ENCODE peak calls at places on chromosome 11, in four cellular contexts. T, Y, N and L are unnamed samples.

GRCh38 chr11:125273519-125274000 is 109.0 kb downstream of the PKNOX2 start:
- DNase-seq in N (no peak), Y (no peak), T (no peak), L (no peak)

GRCh38 chr11:44309483-44310197 is at the start of gene ALX4:
- DNase-seq in N (no peak), T (no peak), Y (peak; percentile 58), L (no peak)

GRCh38 chr11:21723681-21724080 is 469.2 kb upstream of the ANO5 start:
- DNase-seq in T (no peak), Y (no peak), N (no peak), L (no peak)

GRCh38 chr11:19715373-19715772 is 2.7 kb downstream of the NAV2 start:
- DNase-seq in Y (no peak), N (no peak), T (peak; percentile 96), L (no peak)

GRCh38 chr11:13970986-13971385 is 8.5 kb downstream of the SPON1 start:
- DNase-seq in Y (no peak), T (peak; percentile 30), N (no peak), L (no peak)

GRCh38 chr11:11605821-11606450 is 15.9 kb downstream of the GALNT18 start:
- DNase-seq in Y (no peak), T (no peak), N (no peak), L (no peak)

GRCh38 chr11:72326151-72326842 is 82.3 kb upstream of the PHOX2A start:
- DNase-seq in Y (no peak), N (no peak), T (peak; percentile 76), L (no peak)

GRCh38 chr11:75826463-75827220 is 11.6 kb downstream of the UVRAG start:
- DNase-seq in N (no peak), Y (no peak), T (peak; percentile 54), L (no peak)

GRCh38 chr11:12952094-12952493 is 57.0 kb upstream of the RASSF10 start:
- DNase-seq in T (no peak), Y (no peak), N (no peak), L (no peak)

GRCh38 chr11:2818021-2818420 is 67.6 kb downstream of the CDKN1C start:
- DNase-seq in T (no peak), N (no peak), Y (no peak), L (no peak)

GRCh38 chr11:2819316-2819715 is 66.3 kb downstream of the CDKN1C start:
- DNase-seq in T (no peak), N (no peak), Y (no peak), L (no peak)

GRCh38 chr11:2821891-2822290 is 63.7 kb downstream of the CDKN1C start:
- DNase-seq in Y (no peak), T (no peak), N (no peak), L (no peak)

GRCh38 chr11:2818503-2818902 is 67.1 kb downstream of the CDKN1C start:
- DNase-seq in N (no peak), T (no peak), Y (no peak), L (no peak)

GRCh38 chr11:2820976-2821375 is 64.6 kb downstream of the CDKN1C start:
- DNase-seq in Y (no peak), N (no peak), T (no peak), L (no peak)
- TF ChIP-seq CTCF in Y (no peak), N (no peak), T (no peak), L (no peak)

GRCh38 chr11:92216789-92217188 is 7.8 kb upstream of the FAT3 start:
- DNase-seq in T (no peak), Y (no peak), N (no peak), L (no peak)

GRCh38 chr11:92206441-92206840 is 18.2 kb upstream of the FAT3 start:
- DNase-seq in Y (no peak), T (no peak), N (no peak), L (no peak)

GRCh38 chr11:92212530-92212929 is 12.1 kb upstream of the FAT3 start:
- DNase-seq in Y (no peak), T (no peak), N (no peak), L (no peak)

DNA sequence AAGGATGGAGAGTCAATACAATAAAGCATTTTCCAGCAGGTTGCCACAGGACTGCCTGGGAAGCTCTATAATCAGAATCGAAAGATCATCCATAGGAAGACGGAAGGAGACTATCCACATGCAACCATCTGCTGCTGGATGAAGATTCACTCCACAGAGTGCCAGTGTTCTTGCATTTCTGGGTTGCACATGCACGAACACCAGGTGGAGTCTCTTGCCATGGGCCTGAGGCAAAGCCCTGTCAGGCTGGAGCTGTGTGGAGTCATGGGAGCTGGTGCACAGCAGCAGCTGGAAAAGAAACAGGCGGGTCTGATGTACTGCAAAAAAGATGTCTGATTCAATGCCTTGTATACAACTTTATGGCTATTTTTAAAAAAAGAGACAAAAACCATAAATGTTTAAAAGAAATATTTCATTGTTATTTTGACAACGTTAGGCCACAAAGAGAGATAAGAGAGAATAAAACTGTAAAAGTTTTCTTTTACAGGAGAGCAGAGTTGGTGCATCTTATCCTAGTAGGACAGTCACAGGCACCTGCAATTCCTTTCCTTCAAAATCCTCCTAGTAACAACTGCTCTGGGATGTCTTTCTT is 12.9 kb upstream of the FAT3 start:
- DNase-seq in N (no peak), Y (no peak), T (peak; percentile 17), L (peak; percentile 34)
- TF ChIP-seq CTCF in N (no peak), Y (no peak), T (peak; percentile 20), L (no peak)

DNA sequence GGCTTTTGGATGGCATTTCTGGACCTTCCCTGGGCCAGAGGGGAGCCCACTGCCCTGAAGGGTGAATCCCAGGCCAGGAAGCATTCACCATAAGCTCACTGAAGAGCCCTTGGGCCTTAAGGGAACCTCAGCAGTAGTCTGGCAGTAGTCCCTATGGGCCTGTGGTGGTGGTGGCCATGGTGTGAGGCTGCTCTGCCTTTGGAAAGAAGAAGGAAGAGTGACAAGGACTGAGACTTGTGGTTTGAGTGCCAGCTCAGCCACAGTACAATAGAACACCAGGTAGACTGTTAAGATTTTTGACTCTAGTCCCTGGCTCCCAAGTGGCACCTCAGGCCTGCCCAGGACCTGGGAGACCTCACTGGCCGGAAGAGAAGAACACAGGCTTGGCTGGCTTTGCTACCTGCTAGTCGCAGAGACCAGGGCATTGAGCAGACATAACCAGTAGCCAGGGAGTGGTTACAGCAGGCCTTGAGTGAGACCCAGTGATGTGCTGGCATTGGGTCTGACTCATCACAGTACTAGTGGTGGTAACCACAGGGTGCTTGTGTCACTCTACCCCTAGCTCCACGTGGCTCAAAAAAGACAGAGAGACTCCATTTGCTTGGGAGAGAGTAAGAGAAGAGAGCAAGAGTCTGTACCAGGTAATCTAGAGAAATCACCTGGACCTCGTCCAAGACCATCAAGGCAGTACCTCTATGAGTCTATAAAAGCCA is 259.8 kb upstream of the BLID start:
- DNase-seq in N (no peak), T (peak; percentile 60), Y (no peak), L (no peak)
- TF ChIP-seq CTCF in N (no peak), T (no peak), Y (no peak), L (no peak)

GRCh38 chr11:69526453-69526810 is 45.0 kb downstream of the LINC01488 start:
- DNase-seq in N (no peak), T (no peak), Y (no peak), L (peak; percentile 4)

GRCh38 chr11:69525516-69526452 is 44.3 kb downstream of the LINC01488 start:
- DNase-seq in N (no peak), Y (no peak), T (no peak), L (no peak)

GRCh38 chr11:69524291-69524882 is 42.9 kb downstream of the LINC01488 start:
- DNase-seq in N (peak; percentile 8), T (peak; percentile 25), Y (no peak), L (no peak)

GRCh38 chr11:69523453-69523852 is 42.0 kb downstream of the LINC01488 start:
- DNase-seq in N (no peak), Y (no peak), T (no peak), L (no peak)

GRCh38 chr11:69524991-69525411 is 43.5 kb downstream of the LINC01488 start:
- DNase-seq in T (no peak), N (no peak), Y (no peak), L (no peak)
- TF ChIP-seq CTCF in T (no peak), N (no peak), Y (no peak), L (no peak)